ENCODE peak calls at places on chromosome 14, in six cellular contexts. A is germinal center; J is Right ventricle myocardium superior; G is central memory CD4-positive, alpha-beta T cell; M is kidney glomerular epithelial cell; I is HepG2. R is an unnamed sample.

GRCh38 chr14:36315159-36315853 is 5.1 kb downstream of the MBIP start:
- DNase-seq in A (no peak), J (no peak), G (no peak), M (no peak), I (no peak), R (no peak)

GRCh38 chr14:105204206-105204930 is 23.3 kb upstream of the NUDT14 start:
- DNase-seq in A (no peak), J (peak), G (no peak), M (no peak), I (no peak), R (no peak)

GRCh38 chr14:22276913-22277816 is 311.9 kb downstream of the DAD1 start:
- DNase-seq in A (peak), J (no peak), G (no peak), M (peak), I (peak), R (no peak)

GRCh38 chr14:35405304-35405996 is 901 bp upstream of the NFKBIA start:
- DNase-seq in A (no peak), J (peak), G (no peak), M (no peak), I (peak), R (no peak)

GRCh38 chr14:28774764-28775738 is 8.5 kb downstream of the FOXG1 start:
- DNase-seq in A (no peak), J (no peak), G (no peak), M (no peak), I (no peak), R (no peak)

GRCh38 chr14:99479903-99480855 is 480 bp downstream of the SETD3 start:
- DNase-seq in A (peak), J (peak), G (peak), M (peak), I (peak), R (peak)

GRCh38 chr14:79165460-79166080 is 995.4 kb downstream of the NRXN3 start:
- DNase-seq in A (no peak), J (no peak), G (no peak), M (no peak), I (no peak), R (no peak)

GRCh38 chr14:91373591-91374245 is 43.9 kb downstream of the CCDC88C start:
- DNase-seq in A (peak), J (no peak), G (peak), M (no peak), I (no peak), R (no peak)

GRCh38 chr14:79294506-79294905 is 916.8 kb downstream of the DIO2 start:
- DNase-seq in A (no peak), J (no peak), G (no peak), M (peak), I (no peak), R (no peak)

GRCh38 chr14:100440758-100441203 is 117.6 kb downstream of the SLC25A47 start:
- DNase-seq in A (no peak), J (no peak), G (no peak), M (no peak), I (no peak), R (no peak)

GRCh38 chr14:31510222-31510621 is 22.4 kb upstream of the GPR33 start:
- DNase-seq in A (peak), J (no peak), G (peak), M (peak), I (peak), R (peak)

GRCh38 chr14:58739674-58740073 is 101.9 kb downstream of the DACT1 start:
- DNase-seq in A (no peak), J (no peak), G (no peak), M (no peak), I (no peak), R (no peak)

GRCh38 chr14:69129264-69129880 is 23.5 kb downstream of the DCAF5 start:
- DNase-seq in A (peak), J (peak), G (peak), M (peak), I (peak), R (peak)

GRCh38 chr14:38045461-38045860 is 162.2 kb upstream of the SSTR1 start:
- DNase-seq in A (no peak), J (no peak), G (no peak), M (no peak), I (no peak), R (no peak)

GRCh38 chr14:59675394-59675793 is 98.8 kb upstream of the CCDC175 start:
- DNase-seq in A (no peak), J (no peak), G (no peak), M (no peak), I (no peak), R (no peak)

GRCh38 chr14:60965402-60965801 is 15.5 kb downstream of the TRMT5 start:
- DNase-seq in A (no peak), J (no peak), G (no peak), M (peak), I (no peak), R (no peak)

GRCh38 chr14:42665083-42665482 is 1058.4 kb downstream of the LRFN5 start:
- DNase-seq in A (no peak), J (no peak), G (no peak), M (no peak), I (no peak), R (no peak)

GRCh38 chr14:102774391-102775153 is 2.7 kb upstream of the TRAF3 start:
- DNase-seq in A (peak), J (no peak), G (peak), M (peak), I (peak), R (peak)

GRCh38 chr14:24952851-24953666 is 96.9 kb downstream of the STXBP6 start:
- DNase-seq in A (no peak), J (no peak), G (no peak), M (no peak), I (peak), R (no peak)

GRCh38 chr14:68143341-68143807 is 323.8 kb downstream of the RAD51B start:
- DNase-seq in A (no peak), J (peak), G (no peak), M (no peak), I (no peak), R (no peak)

GRCh38 chr14:98798099-98798498 is 473.9 kb downstream of the BCL11B start:
- DNase-seq in A (no peak), J (no peak), G (no peak), M (no peak), I (no peak), R (no peak)

GRCh38 chr14:50044040-50044651 is 72.2 kb downstream of the VCPKMT start:
- DNase-seq in A (no peak), J (no peak), G (peak), M (no peak), I (no peak), R (no peak)

GRCh38 chr14:90848944-90849731 is 32.9 kb upstream of the TTC7B start:
- DNase-seq in A (no peak), J (no peak), G (no peak), M (no peak), I (peak), R (no peak)

GRCh38 chr14:61185534-61185933 is 95.6 kb downstream of the TMEM30B start:
- DNase-seq in A (no peak), J (no peak), G (no peak), M (no peak), I (no peak), R (no peak)

GRCh38 chr14:52735921-52736489 is 6.0 kb downstream of the STYX start:
- DNase-seq in A (no peak), J (no peak), G (no peak), M (no peak), I (no peak), R (no peak)

GRCh38 chr14:106044949-106045596 is 518.7 kb downstream of the TMEM121 start:
- DNase-seq in A (peak), J (peak), G (peak), M (no peak), I (peak), R (peak)

GRCh38 chr14:38202444-38203191 is 5.1 kb upstream of the SSTR1 start:
- DNase-seq in A (no peak), J (no peak), G (no peak), M (no peak), I (no peak), R (no peak)

GRCh38 chr14:63288853-63289252 is 29.9 kb downstream of the GPHB5 start:
- DNase-seq in A (no peak), J (no peak), G (no peak), M (no peak), I (no peak), R (no peak)

GRCh38 chr14:24674204-24674970 is 40.4 kb upstream of the GZMB start:
- DNase-seq in A (peak), J (no peak), G (peak), M (no peak), I (no peak), R (no peak)

GRCh38 chr14:79150226-79150625 is 980.1 kb downstream of the NRXN3 start:
- DNase-seq in A (no peak), J (no peak), G (no peak), M (no peak), I (no peak), R (no peak)

GRCh38 chr14:56342419-56342901 is 224.2 kb downstream of the PELI2 start:
- DNase-seq in A (peak), J (no peak), G (no peak), M (no peak), I (no peak), R (no peak)

GRCh38 chr14:51444381-51445000 is 204.4 kb downstream of the TMX1 start:
- DNase-seq in A (no peak), J (no peak), G (no peak), M (no peak), I (no peak), R (no peak)

GRCh38 chr14:24238123-24238522 is 4.3 kb downstream of the TINF2 start:
- DNase-seq in A (no peak), J (no peak), G (no peak), M (peak), I (no peak), R (no peak)

GRCh38 chr14:32662234-32662633 is 276.4 kb upstream of the NPAS3 start:
- DNase-seq in A (no peak), J (no peak), G (no peak), M (peak), I (no peak), R (no peak)

GRCh38 chr14:36517242-36518030 is 2.6 kb downstream of the NKX2-1 start:
- DNase-seq in A (no peak), J (no peak), G (no peak), M (no peak), I (no peak), R (no peak)

GRCh38 chr14:68468437-68469207 is 324.2 kb downstream of the ZFP36L1 start:
- DNase-seq in A (no peak), J (no peak), G (no peak), M (no peak), I (no peak), R (no peak)